ENCODE peak calls at places on chromosome 16, in four cellular contexts. T, X, Q and V are unnamed samples.

GRCh38 chr16:21222495-21223337 is 10.8 kb upstream of the ANKS4B start:
- DNase-seq in T (peak; percentile 49), X (peak; percentile 69), Q (no peak), V (no peak)

GRCh38 chr16:58501242-58502131 is 1.5 kb downstream of the NDRG4 start:
- DNase-seq in T (no peak), X (peak; percentile 86), Q (peak; percentile 87), V (no peak)

GRCh38 chr16:50265260-50265659 is 1.1 kb upstream of the ADCY7 start:
- DNase-seq in T (peak; percentile 55), X (peak; percentile 30), Q (no peak), V (no peak)

GRCh38 chr16:64865037-64865696 is 256.7 kb downstream of the CDH11 start:
- DNase-seq in T (no peak), X (no peak), Q (no peak), V (no peak)

GRCh38 chr16:20114356-20114755 is 40.7 kb upstream of the GPR139 start:
- DNase-seq in T (no peak), X (no peak), Q (no peak), V (no peak)

GRCh38 chr16:84985079-84986065 is 26.0 kb downstream of the ZDHHC7 start:
- DNase-seq in T (no peak), X (no peak), Q (no peak), V (no peak)

GRCh38 chr16:57743886-57744645 is 8.5 kb downstream of the KATNB1 start:
- DNase-seq in T (no peak), X (peak; percentile 2), Q (no peak), V (no peak)

GRCh38 chr16:89304941-89305705 is 87.6 kb downstream of the ZNF778 start:
- DNase-seq in T (no peak), X (no peak), Q (no peak), V (peak; percentile 22)

GRCh38 chr16:27515874-27516353 is 33.8 kb downstream of the GTF3C1 start:
- DNase-seq in T (no peak), X (peak; percentile 15), Q (peak; percentile 51), V (no peak)

DNA sequence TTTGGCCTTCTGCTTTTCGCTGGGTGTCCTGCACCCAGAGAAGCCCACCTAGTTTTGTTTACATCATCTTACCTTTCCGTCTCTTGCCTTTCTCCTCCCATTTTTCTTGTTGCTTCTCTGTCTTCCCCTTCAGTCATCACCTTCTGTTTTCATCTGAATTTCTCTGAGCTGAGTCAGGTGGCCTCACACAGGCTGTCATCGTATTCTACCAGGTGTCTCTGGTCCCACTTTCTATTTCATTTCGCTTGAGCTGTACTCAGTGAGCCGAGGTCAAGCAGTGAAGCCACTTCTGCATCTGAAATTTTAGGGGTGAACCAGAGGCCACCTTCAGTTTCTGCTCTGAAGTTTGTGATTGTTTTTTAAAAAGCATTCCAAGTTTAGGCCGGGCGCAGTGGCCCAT is 9.7 kb downstream of the CRAMP1 start:
- DNase-seq in T (no peak), X (no peak), Q (no peak), V (no peak)
- H3K4me3 ChIP-seq in T (no peak overlapping the region), X (no peak overlapping the region), Q (no peak overlapping the region), V (no peak overlapping the region)

GRCh38 chr16:55015181-55015913 is 84.7 kb downstream of the IRX5 start:
- DNase-seq in T (no peak), X (no peak), Q (no peak), V (no peak)
- H3K27me3 ChIP-seq in T (no peaks in the 10 kb centered on the region), X (no peaks in the 10 kb centered on the region), Q (no peaks in the 10 kb centered on the region), V (no peaks in the 10 kb centered on the region)

GRCh38 chr16:3035289-3035971 is 1.3 kb downstream of the BICDL2 start:
- DNase-seq in T (no peak), X (no peak), Q (no peak), V (no peak)
- H3K4me3 ChIP-seq in T (peak overlapping the region; percentile 54), X (peak overlapping the region; percentile 67), Q (no peak overlapping the region), V (no peak overlapping the region)

GRCh38 chr16:1091992-1092552 is 4.0 kb downstream of the C1QTNF8 start:
- DNase-seq in T (no peak), X (no peak), Q (no peak), V (no peak)

GRCh38 chr16:1095450-1096163 is 437 bp downstream of the C1QTNF8 start:
- DNase-seq in T (no peak), X (no peak), Q (no peak), V (no peak)

GRCh38 chr16:1094124-1094479 is 1.9 kb downstream of the C1QTNF8 start:
- DNase-seq in T (no peak), X (no peak), Q (no peak), V (no peak)

GRCh38 chr16:1094601-1095449 is 1.2 kb downstream of the C1QTNF8 start:
- DNase-seq in T (no peak), X (no peak), Q (no peak), V (no peak)

DNA sequence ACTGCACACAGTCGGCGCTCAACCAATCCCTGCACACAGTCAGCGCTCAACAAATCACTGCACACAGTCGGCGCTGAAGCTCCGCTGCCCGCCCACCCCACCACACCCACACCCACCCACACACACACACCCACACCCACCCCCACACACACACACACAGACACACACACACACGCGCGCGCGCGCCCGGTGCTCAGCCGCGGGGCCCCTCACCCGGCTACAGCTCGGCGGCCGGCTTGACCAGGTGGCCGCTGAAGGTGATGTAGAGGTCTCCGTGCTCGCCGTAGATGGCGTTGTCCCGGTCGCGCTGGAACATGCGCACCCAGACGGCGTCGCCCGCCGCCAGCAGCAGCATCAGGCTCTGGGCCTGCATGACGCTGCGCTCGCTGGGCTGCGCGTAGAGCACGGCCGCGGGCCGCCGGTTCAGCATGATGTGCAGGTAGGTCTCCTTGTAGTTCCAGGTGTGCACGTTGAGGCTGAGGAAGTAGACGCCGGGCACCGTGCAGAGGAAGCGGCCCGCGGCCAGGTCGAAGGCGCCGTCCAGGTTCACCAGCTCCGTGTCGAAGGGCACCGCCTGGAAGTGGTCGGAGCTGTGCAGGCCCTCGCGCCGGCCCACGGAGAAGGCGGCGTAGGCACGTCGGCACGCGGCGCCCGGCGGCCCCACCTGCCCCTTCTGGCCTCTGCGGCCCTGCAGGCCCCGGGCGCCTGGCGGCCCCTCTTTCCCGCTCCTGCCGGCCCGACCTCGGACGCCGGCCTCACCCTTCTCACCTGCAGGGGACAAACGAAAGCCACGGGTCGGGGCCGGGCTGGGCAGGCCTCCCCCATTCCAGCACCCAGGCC is 2.5 kb downstream of the C1QTNF8 start:
- DNase-seq in T (no peak), X (no peak), Q (peak; percentile 51), V (no peak)
- H3K27me3 ChIP-seq in T (peaks cover 13% of the 10 kb centered on the region), X (no peaks in the 10 kb centered on the region), Q (no peaks in the 10 kb centered on the region), V (no peaks in the 10 kb centered on the region)

DNA sequence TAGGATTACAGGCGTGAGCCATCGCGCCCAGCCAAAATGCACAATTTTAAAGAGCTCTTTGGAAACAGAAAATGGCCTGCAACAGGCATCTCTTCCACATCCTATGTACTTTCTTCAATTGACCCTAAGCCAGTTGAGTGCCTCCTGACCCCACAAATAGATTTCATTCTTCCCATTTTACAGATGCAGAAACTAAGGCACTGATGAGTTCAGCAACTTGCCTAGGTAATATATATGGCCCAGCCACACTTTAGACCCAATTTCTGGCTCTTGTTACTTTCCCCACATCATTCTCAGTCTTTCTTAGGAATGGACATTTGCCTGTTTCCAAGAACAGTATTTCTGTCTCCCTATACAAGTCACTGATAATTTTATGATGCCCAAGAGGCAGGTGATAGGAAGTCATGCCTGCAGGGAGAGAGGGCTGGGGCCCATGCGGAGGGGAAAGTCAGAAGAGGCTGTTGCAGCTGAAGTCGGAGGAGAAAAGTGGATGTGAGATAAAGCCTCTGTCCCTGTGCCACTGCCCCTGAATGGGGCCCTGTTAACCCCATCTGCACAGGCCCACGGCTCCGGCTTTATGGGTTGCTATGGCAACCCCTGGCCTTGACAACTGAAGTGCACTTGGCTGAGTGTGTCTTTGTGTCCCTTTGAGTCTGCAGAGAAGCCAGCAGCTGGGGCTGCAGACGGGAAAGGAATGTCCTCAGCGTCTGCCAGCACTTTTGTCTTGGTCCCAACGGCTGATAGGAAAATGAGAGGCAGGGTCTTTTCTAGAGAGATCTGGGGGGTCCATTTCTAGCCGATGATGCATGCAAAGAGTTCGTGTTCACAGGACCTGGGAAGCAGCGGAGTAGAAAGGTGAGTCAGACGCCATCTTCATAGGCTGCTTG is 45.9 kb downstream of the ABAT start:
- DNase-seq in T (no peak), X (peak; percentile 14), Q (peak; percentile 65), V (no peak)
- H3K4me3 ChIP-seq in T (no peak overlapping the region), X (no peak overlapping the region), Q (no peak overlapping the region), V (no peak overlapping the region)

GRCh38 chr16:86513471-86514277 is 3.3 kb downstream of the FOXF1 start:
- DNase-seq in T (no peak), X (no peak), Q (no peak), V (no peak)
- H3K27me3 ChIP-seq in T (peaks cover 79% of the 10 kb centered on the region), X (peaks cover 4% of the 10 kb centered on the region), Q (peaks cover 100% of the 10 kb centered on the region), V (peaks cover 98% of the 10 kb centered on the region)

GRCh38 chr16:53097190-53097589 is 42.4 kb downstream of the CHD9 start:
- DNase-seq in T (no peak), X (no peak), Q (no peak), V (no peak)

GRCh38 chr16:53099318-53100130 is 44.7 kb downstream of the CHD9 start:
- DNase-seq in T (peak; percentile 95), X (peak; percentile 91), Q (peak; percentile 88), V (peak; percentile 98)

GRCh38 chr16:53100889-53101288 is 46.1 kb downstream of the CHD9 start:
- DNase-seq in T (no peak), X (no peak), Q (no peak), V (no peak)

GRCh38 chr16:53100131-53100748 is 45.4 kb downstream of the CHD9 start:
- DNase-seq in T (no peak), X (no peak), Q (no peak), V (no peak)

DNA sequence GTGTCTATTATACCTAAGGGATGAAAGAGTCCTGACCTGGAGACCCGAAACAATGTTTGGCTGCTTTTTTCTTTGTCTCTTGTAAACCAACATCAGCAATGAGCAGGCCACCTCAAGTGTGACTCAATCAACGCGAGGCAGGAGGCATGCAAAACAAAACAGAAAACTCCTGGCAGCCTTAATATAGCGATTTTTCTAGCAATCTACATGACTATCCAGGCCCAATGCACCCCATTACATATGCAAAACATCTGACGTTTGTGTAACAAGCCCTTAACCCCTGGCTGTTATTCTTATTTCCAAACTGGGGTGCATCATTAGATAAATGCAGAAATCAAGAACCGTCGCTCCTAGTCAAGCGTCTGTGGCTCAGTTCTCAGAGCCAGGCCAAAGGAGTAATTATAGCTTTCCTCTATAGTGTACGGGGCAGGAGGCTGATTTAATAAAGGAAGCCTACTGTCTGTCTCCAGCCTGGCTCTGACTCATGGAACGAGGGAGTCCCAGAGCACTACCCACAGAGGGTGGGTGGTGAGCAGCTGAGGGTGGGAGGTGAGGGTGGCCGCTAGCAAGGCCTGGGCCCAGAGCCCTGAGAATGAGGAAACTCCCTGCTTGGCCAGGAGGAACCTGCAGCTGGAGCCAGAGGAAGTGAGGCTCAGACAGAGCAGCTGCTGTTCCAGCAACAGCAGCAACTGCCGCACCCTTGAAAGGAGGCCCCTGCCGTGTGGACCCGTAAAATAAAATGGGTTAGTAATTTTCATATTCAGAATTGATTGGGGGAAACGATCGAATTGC is 43.9 kb downstream of the CHD9 start:
- DNase-seq in T (peak; percentile 75), X (peak; percentile 24), Q (peak; percentile 54), V (peak; percentile 95)
- H3K4me3 ChIP-seq in T (peak overlapping the region; percentile 43), X (no peak overlapping the region), Q (peak overlapping the region; percentile 51), V (peak overlapping the region; percentile 45)